ENCODE peak calls at places on chromosomes 1 and 21, in nine cellular contexts. C, U, D, P, E, R, B, N and I are unnamed samples.
A peak's percentile ranks its signal among the peaks of the same experiment; 100 is the strongest.

GRCh38 chr1:66296370-66296769 is 237.6 kb upstream of the SGIP1 start:
- DNase-seq in B (no peak), R (no peak), U (no peak), D (no peak), C (no peak), E (no peak), N (no peak), P (no peak), I (no peak)

GRCh38 chr21:20083925-20084324 is 914.3 kb upstream of the NCAM2 start:
- DNase-seq in N (no peak), D (no peak), C (no peak), E (no peak), P (no peak), R (no peak), U (no peak), B (no peak), I (no peak)

GRCh38 chr1:20339811-20340457 is 49.3 kb downstream of the VWA5B1 start:
- DNase-seq in P (no peak), N (no peak), B (no peak), C (no peak), D (no peak), R (no peak), U (no peak), E (no peak), I (no peak)

GRCh38 chr21:39347537-39347936 is 1.4 kb downstream of the HMGN1 start:
- DNase-seq in R (no peak), U (no peak), P (no peak), D (no peak), N (no peak), C (no peak), B (no peak), E (no peak), I (no peak)

GRCh38 chr1:115067460-115067859 is 21.8 kb downstream of the TSPAN2 start:
- DNase-seq in N (no peak), U (no peak), D (no peak), E (peak; percentile 69), R (no peak), P (no peak), B (no peak), C (no peak), I (no peak)

GRCh38 chr1:159960721-159961381 is 6.8 kb upstream of the SLAMF9 start:
- DNase-seq in B (no peak), U (no peak), P (no peak), D (no peak), N (no peak), E (peak; percentile 91), R (no peak), C (no peak), I (no peak)

GRCh38 chr1:32761253-32761877 is 55.8 kb downstream of the YARS1 start:
- DNase-seq in E (peak; percentile 60), P (no peak), N (peak; percentile 47), D (peak; percentile 75), R (no peak), B (no peak), C (no peak), U (peak; percentile 65), I (no peak)

GRCh38 chr1:22557341-22557950 is 5.8 kb upstream of the EPHA8 start:
- DNase-seq in P (no peak), E (no peak), D (no peak), N (peak; percentile 83), B (no peak), C (no peak), R (no peak), U (no peak), I (peak; percentile 30)

GRCh38 chr1:79716481-79716880 is 710.0 kb upstream of the ADGRL4 start:
- DNase-seq in P (no peak), U (no peak), E (peak; percentile 13), C (no peak), N (no peak), B (no peak), R (no peak), D (no peak), I (peak; percentile 82)

GRCh38 chr1:31196685-31197084 is 43.0 kb downstream of the NKAIN1 start:
- DNase-seq in N (no peak), D (no peak), U (no peak), R (no peak), E (peak; percentile 80), C (no peak), P (no peak), B (no peak), I (peak; percentile 56)

GRCh38 chr1:153259387-153259786 is at the start of gene LORICRIN:
- DNase-seq in D (no peak), C (no peak), B (no peak), N (no peak), E (no peak), P (no peak), R (no peak), U (no peak), I (no peak)

GRCh38 chr1:243601720-243602119 is 248.3 kb downstream of the AKT3 start:
- DNase-seq in U (no peak), E (no peak), N (no peak), C (no peak), B (no peak), R (no peak), P (no peak), D (no peak), I (no peak)

GRCh38 chr1:17412093-17412870 is 27.2 kb downstream of the RCC2 start:
- DNase-seq in N (no peak), C (no peak), R (no peak), D (no peak), B (no peak), P (no peak), U (no peak), E (no peak), I (no peak)

GRCh38 chr1:28190337-28190979 is 14.0 kb upstream of the PTAFR start:
- DNase-seq in B (no peak), P (no peak), R (no peak), D (no peak), N (no peak), U (no peak), C (no peak), E (no peak), I (peak; percentile 14)

GRCh38 chr1:155241069-155241679 is 14.1 kb downstream of the ENTREP3 start:
- DNase-seq in D (peak; percentile 80), E (peak; percentile 75), N (peak; percentile 77), R (peak; percentile 51), B (no peak), P (peak; percentile 84), U (peak; percentile 80), C (peak; percentile 71), I (peak; percentile 84)

GRCh38 chr21:42845296-42845965 is 33.9 kb downstream of the WDR4 start:
- DNase-seq in R (no peak), B (no peak), U (no peak), C (no peak), N (no peak), E (no peak), P (no peak), D (no peak), I (no peak)